ENCODE peak calls at places on chromosomes 5 and 9, in nine cellular contexts. Y is HCEC 1CT; Z is activated naive CD4-positive, alpha-beta T cell; K is NCI-H774; T is posterior cingulate gyrus; H is kidney tubule cell; L is GM04503; P is heart left ventricle; N is Caki2. A is an unnamed sample.

GRCh38 chr5:150434502-150434901 is 15.0 kb downstream of the RPS14 start:
- DNase-seq in Y (peak; percentile 83), Z (no peak), K (no peak), T (no peak), H (no peak), L (peak; percentile 57), P (no peak), N (no peak), A (no peak)

GRCh38 chr5:134647750-134648424 is 698 bp upstream of the SEC24A start:
- DNase-seq in Y (peak; percentile 62), Z (no peak), K (no peak), T (no peak), H (peak; percentile 82), L (no peak), P (no peak), N (no peak), A (no peak)

GRCh38 chr5:134139377-134139851 is 24.9 kb downstream of the TCF7 start:
- DNase-seq in Y (no peak), Z (no peak), K (no peak), T (peak; percentile 2), H (no peak), L (no peak), P (peak; percentile 68), N (no peak), A (peak; percentile 20)

GRCh38 chr5:179234563-179235135 is 110.6 kb downstream of the ADAMTS2 start:
- DNase-seq in Y (no peak), Z (no peak), K (no peak), T (no peak), H (no peak), L (no peak), P (no peak), N (no peak), A (peak; percentile 11)

GRCh38 chr5:167688331-167688730 is 603.1 kb upstream of the WWC1 start:
- DNase-seq in Y (no peak), Z (no peak), K (no peak), T (no peak), H (no peak), L (no peak), P (no peak), N (no peak), A (no peak)

GRCh38 chr5:44770936-44771717 is 37.6 kb upstream of the MRPS30 start:
- DNase-seq in Y (peak; percentile 5), Z (no peak), K (no peak), T (no peak), H (no peak), L (no peak), P (no peak), N (no peak), A (no peak)

GRCh38 chr9:107624216-107624948 is 134.8 kb upstream of the KLF4 start:
- DNase-seq in Y (peak; percentile 44), Z (no peak), K (no peak), T (no peak), H (peak; percentile 10), L (no peak), P (no peak), N (no peak), A (peak; percentile 50)

GRCh38 chr5:150778517-150779396 is at the start of gene SMIM3:
- DNase-seq in Y (peak; percentile 85), Z (peak; percentile 43), K (peak; percentile 19), T (peak; percentile 57), H (peak; percentile 78), L (no peak), P (peak; percentile 88), N (peak; percentile 50), A (peak; percentile 87)

GRCh38 chr9:129270205-129270604 is 92.1 kb upstream of the IER5L start:
- DNase-seq in Y (no peak), Z (peak; percentile 13), K (no peak), T (no peak), H (no peak), L (no peak), P (no peak), N (no peak), A (no peak)

GRCh38 chr5:154355141-154355611 is 90.6 kb upstream of the SAP30L start:
- DNase-seq in Y (no peak), Z (no peak), K (no peak), T (no peak), H (no peak), L (no peak), P (peak; percentile 43), N (no peak), A (peak; percentile 45)

GRCh38 chr9:29144476-29144875 is 1571.2 kb upstream of the C9orf72 start:
- DNase-seq in Y (no peak), Z (no peak), K (no peak), T (no peak), H (no peak), L (no peak), P (no peak), N (no peak), A (no peak)

GRCh38 chr5:96537386-96537785 is 104.3 kb upstream of the PCSK1 start:
- DNase-seq in Y (peak; percentile 79), Z (no peak), K (no peak), T (no peak), H (peak; percentile 59), L (peak; percentile 14), P (no peak), N (no peak), A (no peak)

GRCh38 chr5:177377851-177378776 is 6.1 kb upstream of the SLC34A1 start:
- DNase-seq in Y (no peak), Z (no peak), K (no peak), T (no peak), H (no peak), L (no peak), P (no peak), N (no peak), A (no peak)

GRCh38 chr5:113070901-113071300 is 94.3 kb downstream of the DCP2 start:
- DNase-seq in Y (no peak), Z (no peak), K (no peak), T (no peak), H (no peak), L (no peak), P (no peak), N (no peak), A (no peak)

GRCh38 chr5:176388003-176388340 is 426 bp downstream of the NOP16 start:
- DNase-seq in Y (peak; percentile 13), Z (no peak), K (no peak), T (no peak), H (peak; percentile 38), L (no peak), P (no peak), N (no peak), A (no peak)

GRCh38 chr9:123834218-123834906 is 95.6 kb downstream of the DENND1A start:
- DNase-seq in Y (peak; percentile 8), Z (no peak), K (no peak), T (no peak), H (peak; percentile 9), L (no peak), P (no peak), N (no peak), A (no peak)

GRCh38 chr9:3525088-3525835 is 539 bp downstream of the RFX3 start:
- DNase-seq in Y (no peak), Z (no peak), K (no peak), T (no peak), H (peak; percentile 25), L (no peak), P (no peak), N (no peak), A (no peak)

GRCh38 chr5:79621056-79621455 is 8.8 kb downstream of the TENT2 start:
- DNase-seq in Y (peak; percentile 85), Z (no peak), K (no peak), T (no peak), H (peak; percentile 79), L (no peak), P (no peak), N (peak; percentile 40), A (no peak)

GRCh38 chr5:180605554-180606214 is 14.4 kb upstream of the SCGB3A1 start:
- DNase-seq in Y (no peak), Z (peak; percentile 39), K (peak; percentile 17), T (peak; percentile 32), H (peak; percentile 63), L (no peak), P (no peak), N (no peak), A (no peak)

GRCh38 chr5:3187846-3188425 is 407.7 kb upstream of the IRX1 start:
- DNase-seq in Y (no peak), Z (no peak), K (peak; percentile 60), T (no peak), H (no peak), L (no peak), P (no peak), N (no peak), A (no peak)